ENCODE peak calls at places on chromosomes 6 and 20, in seven cellular contexts. Q is heart right ventricle, T is activated gamma-delta T cell treated with Interleukin-2 at 50 U/mL for 16 hours, I is trophoblast cell, V is GM20000, L is amygdala, B is coronary artery. O is an unnamed sample.
A peak's percentile ranks its signal among the peaks of the same experiment; 100 is the strongest.

GRCh38 chr20:11496382-11496781 is 421.3 kb upstream of the BTBD3 start:
- DNase-seq in L (no peak), T (no peak), I (peak; percentile 82), Q (no peak), B (no peak), V (no peak), O (no peak)

GRCh38 chr6:2594868-2595267 is 155.9 kb downstream of the MYLK4 start:
- DNase-seq in I (no peak), V (no peak), Q (no peak), L (no peak), T (no peak), B (no peak), O (no peak)

GRCh38 chr6:139881728-139882211 is 507.3 kb upstream of the CITED2 start:
- DNase-seq in V (peak; percentile 25), I (no peak), T (peak; percentile 7), L (no peak), Q (peak; percentile 15), B (no peak), O (no peak)

GRCh38 chr20:34713194-34713943 is 9.2 kb downstream of the TP53INP2 start:
- DNase-seq in L (no peak), Q (peak; percentile 52), B (no peak), T (no peak), V (no peak), I (peak; percentile 33), O (no peak)

GRCh38 chr20:6583134-6583738 is 184.2 kb upstream of the BMP2 start:
- DNase-seq in V (peak; percentile 42), I (no peak), L (no peak), T (no peak), B (no peak), Q (peak; percentile 47), O (no peak)

GRCh38 chr6:87756858-87757257 is 54.8 kb upstream of the AKIRIN2 start:
- DNase-seq in V (peak; percentile 82), B (no peak), I (peak; percentile 26), L (peak; percentile 3), Q (no peak), T (peak; percentile 10), O (no peak)

GRCh38 chr6:31246051-31246495 is 25.8 kb downstream of the HLA-C start:
- DNase-seq in I (no peak), V (no peak), B (no peak), L (no peak), T (no peak), Q (no peak), O (no peak)

GRCh38 chr6:26205625-26206574 is 118.7 kb downstream of the HFE start:
- DNase-seq in L (no peak), T (no peak), B (no peak), V (no peak), Q (no peak), I (no peak), O (no peak)

GRCh38 chr6:1244941-1245340 is 67.0 kb upstream of the FOXQ1 start:
- DNase-seq in I (peak; percentile 13), B (no peak), Q (no peak), T (no peak), V (no peak), L (no peak), O (no peak)

GRCh38 chr6:16044211-16044643 is 84.7 kb upstream of the MYLIP start:
- DNase-seq in Q (no peak), V (no peak), I (no peak), L (no peak), T (no peak), B (no peak), O (no peak)

GRCh38 chr6:18503588-18504231 is 116.6 kb downstream of the RNF144B start:
- DNase-seq in T (peak; percentile 10), V (peak; percentile 35), I (peak; percentile 62), B (no peak), Q (peak; percentile 65), L (peak; percentile 18), O (peak; percentile 69)

GRCh38 chr6:44257007-44257752 is at the start of gene SLC35B2:
- DNase-seq in V (peak; percentile 89), T (peak; percentile 59), I (peak; percentile 35), L (peak; percentile 90), B (no peak), Q (peak; percentile 68), O (peak; percentile 90)

GRCh38 chr6:107778242-107778641 is 45.9 kb downstream of the SCML4 start:
- DNase-seq in L (no peak), V (no peak), Q (no peak), T (no peak), I (no peak), B (no peak), O (no peak)

GRCh38 chr6:163175301-163175700 is 239.2 kb upstream of the QKI start:
- DNase-seq in L (no peak), Q (no peak), V (no peak), I (no peak), T (no peak), B (no peak), O (no peak)

GRCh38 chr6:15389759-15390723 is 144.2 kb downstream of the JARID2 start:
- DNase-seq in T (no peak), I (no peak), L (no peak), V (peak; percentile 47), Q (peak; percentile 32), B (no peak), O (no peak)

GRCh38 chr20:52975024-52975732 is 3.0 kb downstream of the TSHZ2 start:
- DNase-seq in I (no peak), V (no peak), T (no peak), B (no peak), Q (no peak), L (no peak), O (no peak)

GRCh38 chr6:33273924-33274902 is 2.3 kb downstream of the RPS18 start:
- DNase-seq in T (no peak), B (no peak), Q (no peak), V (no peak), I (no peak), L (no peak), O (no peak)

GRCh38 chr6:117545161-117545595 is 57.1 kb downstream of the GOPC start:
- DNase-seq in I (peak; percentile 74), V (no peak), L (no peak), T (no peak), B (no peak), Q (no peak), O (no peak)

GRCh38 chr6:111805511-111806181 is 67.6 kb downstream of the FYN start:
- DNase-seq in T (peak; percentile 22), I (no peak), Q (no peak), B (no peak), L (no peak), V (peak; percentile 52), O (no peak)

GRCh38 chr6:118581489-118581959 is 33.4 kb downstream of the PLN start:
- DNase-seq in B (no peak), Q (no peak), I (peak; percentile 41), L (no peak), V (no peak), T (no peak), O (no peak)

GRCh38 chr20:56875052-56875663 is 246.1 kb downstream of the TFAP2C start:
- DNase-seq in T (no peak), I (peak; percentile 84), B (no peak), V (no peak), L (no peak), Q (no peak), O (no peak)

GRCh38 chr6:145199961-145200360 is 535.4 kb downstream of the EPM2A start:
- DNase-seq in B (no peak), Q (no peak), V (no peak), I (no peak), L (no peak), T (no peak), O (no peak)

GRCh38 chr6:145880361-145880760 is 65.8 kb upstream of the FBXO30 start:
- DNase-seq in B (no peak), V (no peak), Q (no peak), T (no peak), I (no peak), L (no peak), O (no peak)

GRCh38 chr6:82957171-82957894 is 108.3 kb downstream of the UBE3D start:
- DNase-seq in V (no peak), Q (no peak), T (no peak), I (peak; percentile 37), L (no peak), B (no peak), O (no peak)

GRCh38 chr6:106547961-106548453 is 81.3 kb downstream of the RTN4IP1 start:
- DNase-seq in T (peak; percentile 47), L (no peak), Q (no peak), I (peak; percentile 71), V (no peak), B (no peak), O (no peak)

GRCh38 chr6:133546098-133546497 is 304.9 kb downstream of the EYA4 start:
- DNase-seq in V (no peak), T (no peak), B (no peak), I (no peak), L (no peak), Q (no peak), O (no peak)

GRCh38 chr6:139925894-139926641 is 551.6 kb upstream of the CITED2 start:
- DNase-seq in B (no peak), Q (no peak), I (peak; percentile 9), V (no peak), L (no peak), T (no peak), O (no peak)

GRCh38 chr20:10371467-10371866 is 62.6 kb downstream of the MKKS start:
- DNase-seq in Q (no peak), V (no peak), I (no peak), T (no peak), L (no peak), B (no peak), O (no peak)

GRCh38 chr6:154868143-154868594 is 126.9 kb upstream of the TIAM2 start:
- DNase-seq in V (peak; percentile 12), I (peak; percentile 6), L (no peak), B (no peak), T (no peak), Q (no peak), O (no peak)

GRCh38 chr6:54694928-54695532 is 151.5 kb upstream of the FAM83B start:
- DNase-seq in L (no peak), B (no peak), T (no peak), Q (no peak), I (no peak), V (no peak), O (no peak)

GRCh38 chr6:111604259-111605099 is 1.2 kb downstream of the TRAF3IP2 start:
- DNase-seq in V (no peak), T (no peak), I (peak; percentile 25), Q (peak; percentile 78), B (peak; percentile 91), L (peak; percentile 19), O (peak; percentile 78)

GRCh38 chr6:3317741-3318211 is 59.0 kb downstream of the PSMG4 start:
- DNase-seq in B (peak; percentile 47), L (no peak), T (no peak), I (no peak), Q (no peak), V (no peak), O (peak; percentile 48)

GRCh38 chr20:646107-646867 is 6.7 kb downstream of the SRXN1 start:
- DNase-seq in T (no peak), B (no peak), V (no peak), L (no peak), I (peak; percentile 21), Q (no peak), O (no peak)

GRCh38 chr20:62709537-62709905 is 885 bp downstream of the NTSR1 start:
- DNase-seq in Q (no peak), V (no peak), B (no peak), T (no peak), I (no peak), L (no peak), O (no peak)

GRCh38 chr20:23255658-23256385 is 94.8 kb upstream of the NXT1 start:
- DNase-seq in L (no peak), V (no peak), T (no peak), B (peak; percentile 49), I (no peak), Q (no peak), O (no peak)

GRCh38 chr6:46490425-46491200 is 636 bp downstream of the RCAN2 start:
- DNase-seq in B (no peak), V (peak; percentile 42), L (peak; percentile 42), I (no peak), Q (peak; percentile 34), T (no peak), O (peak; percentile 67)

GRCh38 chr6:40425192-40425919 is 161.8 kb downstream of the LRFN2 start:
- DNase-seq in T (no peak), Q (peak; percentile 63), I (no peak), L (no peak), B (no peak), V (no peak), O (no peak)